ENCODE peak calls at places on chromosomes 13 and 19, in four cellular contexts. L is hippocampal formation; C is effector memory CD4-positive, alpha-beta T cell; B is D341Med. W is an unnamed sample.

GRCh38 chr13:94640676-94641075 is 39.0 kb downstream of the GPR180 start:
- DNase-seq in L (no peak), C (no peak), B (no peak), W (no peak)

GRCh38 chr19:52270266-52270885 is 989 bp downstream of the ZNF766 start:
- DNase-seq in L (no peak), C (no peak), B (peak), W (peak)

GRCh38 chr13:63107163-63107935 is 1691.7 kb upstream of the PCDH20 start:
- DNase-seq in L (no peak), C (no peak), B (no peak), W (no peak)

GRCh38 chr13:74596691-74597090 is 462.5 kb upstream of the KLF12 start:
- DNase-seq in L (no peak), C (no peak), B (no peak), W (no peak)

GRCh38 chr13:92657565-92657964 is 569.0 kb upstream of the GPC6 start:
- DNase-seq in L (no peak), C (no peak), B (no peak), W (no peak)

GRCh38 chr13:87376081-87376480 is 295.1 kb upstream of the SLITRK5 start:
- DNase-seq in L (no peak), C (no peak), B (no peak), W (no peak)

GRCh38 chr13:50518131-50518530 is 325.4 kb downstream of the DLEU7 start:
- DNase-seq in L (no peak), C (no peak), B (no peak), W (no peak)

GRCh38 chr19:18284710-18285430 is 3.4 kb upstream of the JUND start:
- DNase-seq in L (no peak), C (no peak), B (no peak), W (no peak)

GRCh38 chr13:90091611-90092010 is 1255.9 kb upstream of the MIR17HG start:
- DNase-seq in L (no peak), C (no peak), B (no peak), W (no peak)

GRCh38 chr13:26616126-26616525 is 58.6 kb downstream of the WASF3 start:
- DNase-seq in L (no peak), C (no peak), B (no peak), W (no peak)

GRCh38 chr19:35569281-35569781 is 5.9 kb upstream of the ATP4A start:
- DNase-seq in L (no peak), C (no peak), B (no peak), W (peak)

GRCh38 chr13:60066206-60066605 is 97.5 kb downstream of the DIAPH3 start:
- DNase-seq in L (no peak), C (no peak), B (no peak), W (no peak)

GRCh38 chr13:29195459-29195858 is 375.3 kb downstream of the MTUS2 start:
- DNase-seq in L (no peak), C (no peak), B (no peak), W (no peak)

GRCh38 chr19:10836478-10837325 is 690 bp upstream of the TMED1 start:
- DNase-seq in L (peak), C (peak), B (peak), W (peak)

GRCh38 chr19:47471733-47472457 is at the start of gene SLC8A2:
- DNase-seq in L (peak), C (peak), B (peak), W (peak)

GRCh38 chr19:54178581-54179261 is 5.8 kb upstream of the TMC4 start:
- DNase-seq in L (no peak), C (no peak), B (peak), W (peak)

GRCh38 chr13:77767413-77767812 is 69.9 kb downstream of the SLAIN1 start:
- DNase-seq in L (no peak), C (no peak), B (no peak), W (no peak)

W was measured in NCI-H146.